ENCODE peak calls at places on chromosomes 16 and 17, in five cellular contexts. One of them, this sample, is unnamed.

GRCh38 chr17:71528210-71528609 is 592.6 kb upstream of the SOX9 start:
- DNase-seq in stimulated activated CD4-positive, alpha-beta T cell treated with anti-CD3 and anti-CD28 coated beads, Interleukin-2, amount 100 ng/mL, for 4 hours: no peak
- DNase-seq in heart right ventricle: no peak
- DNase-seq in upper lobe of right lung: no peak
- DNase-seq in body of pancreas: no peak
- DNase-seq in this sample: no peak

GRCh38 chr17:28646039-28646754 is 1.2 kb upstream of the BLTP2 start:
- DNase-seq in stimulated activated CD4-positive, alpha-beta T cell treated with anti-CD3 and anti-CD28 coated beads, Interleukin-2, amount 100 ng/mL, for 4 hours: no peak
- DNase-seq in heart right ventricle: no peak
- DNase-seq in upper lobe of right lung: no peak
- DNase-seq in body of pancreas: peak; percentile 19
- DNase-seq in this sample: peak; percentile 6

GRCh38 chr17:82266142-82266541 is 7.4 kb downstream of the CSNK1D start:
- DNase-seq in stimulated activated CD4-positive, alpha-beta T cell treated with anti-CD3 and anti-CD28 coated beads, Interleukin-2, amount 100 ng/mL, for 4 hours: no peak
- DNase-seq in heart right ventricle: no peak
- DNase-seq in upper lobe of right lung: no peak
- DNase-seq in body of pancreas: no peak
- DNase-seq in this sample: no peak

GRCh38 chr16:84703671-84704070 is 3.9 kb downstream of the USP10 start:
- DNase-seq in stimulated activated CD4-positive, alpha-beta T cell treated with anti-CD3 and anti-CD28 coated beads, Interleukin-2, amount 100 ng/mL, for 4 hours: no peak
- DNase-seq in heart right ventricle: no peak
- DNase-seq in upper lobe of right lung: no peak
- DNase-seq in body of pancreas: no peak
- DNase-seq in this sample: no peak

GRCh38 chr17:61309857-61310256 is 89.8 kb upstream of the TBX2 start:
- DNase-seq in stimulated activated CD4-positive, alpha-beta T cell treated with anti-CD3 and anti-CD28 coated beads, Interleukin-2, amount 100 ng/mL, for 4 hours: no peak
- DNase-seq in heart right ventricle: no peak
- DNase-seq in upper lobe of right lung: no peak
- DNase-seq in body of pancreas: no peak
- DNase-seq in this sample: no peak

GRCh38 chr16:30785126-30786106 is 1.6 kb downstream of the ZNF629 start:
- DNase-seq in stimulated activated CD4-positive, alpha-beta T cell treated with anti-CD3 and anti-CD28 coated beads, Interleukin-2, amount 100 ng/mL, for 4 hours: no peak
- DNase-seq in heart right ventricle: no peak
- DNase-seq in upper lobe of right lung: no peak
- DNase-seq in body of pancreas: no peak
- DNase-seq in this sample: no peak

GRCh38 chr16:51167170-51167710 is 16.2 kb upstream of the SALL1 start:
- DNase-seq in stimulated activated CD4-positive, alpha-beta T cell treated with anti-CD3 and anti-CD28 coated beads, Interleukin-2, amount 100 ng/mL, for 4 hours: no peak
- DNase-seq in heart right ventricle: no peak
- DNase-seq in upper lobe of right lung: no peak
- DNase-seq in body of pancreas: no peak
- DNase-seq in this sample: peak; percentile 94

GRCh38 chr17:44645341-44645740 is 10.9 kb upstream of the MEIOC start:
- DNase-seq in stimulated activated CD4-positive, alpha-beta T cell treated with anti-CD3 and anti-CD28 coated beads, Interleukin-2, amount 100 ng/mL, for 4 hours: no peak
- DNase-seq in heart right ventricle: no peak
- DNase-seq in upper lobe of right lung: no peak
- DNase-seq in body of pancreas: no peak
- DNase-seq in this sample: no peak

GRCh38 chr17:22266231-22266630 is 573.9 kb downstream of the KCNJ18 start:
- DNase-seq in stimulated activated CD4-positive, alpha-beta T cell treated with anti-CD3 and anti-CD28 coated beads, Interleukin-2, amount 100 ng/mL, for 4 hours: no peak
- DNase-seq in heart right ventricle: no peak
- DNase-seq in upper lobe of right lung: peak; percentile 44
- DNase-seq in body of pancreas: no peak
- DNase-seq in this sample: no peak

GRCh38 chr17:82814834-82815233 is 25.0 kb downstream of the ZNF750 start:
- DNase-seq in stimulated activated CD4-positive, alpha-beta T cell treated with anti-CD3 and anti-CD28 coated beads, Interleukin-2, amount 100 ng/mL, for 4 hours: no peak
- DNase-seq in heart right ventricle: no peak
- DNase-seq in upper lobe of right lung: no peak
- DNase-seq in body of pancreas: no peak
- DNase-seq in this sample: no peak

This sample was measured in thyroid gland.